ENCODE peak calls at places on chromosomes 2 and 18, in ten cellular contexts. One of them, this sample, is unnamed. For H3K4me1, the result is how much of the 10 kb centered on the place peaks cover.

GRCh38 chr2:199979841-199980628 is 24.7 kb downstream of the MAIP1 start:
- DNase-seq in iPS DF 6.9: no peak
- DNase-seq in body of pancreas: peak
- DNase-seq in astrocyte: peak
- DNase-seq in OCI-LY7: peak
- DNase-seq in lower lobe of right lung: peak
- DNase-seq in effector memory CD4-positive, alpha-beta T cell: peak
- DNase-seq in stomach: peak
- DNase-seq in gastrocnemius medialis: peak
- DNase-seq in PC-9: peak
- DNase-seq in this sample: no peak

GRCh38 chr2:120246546-120247300 is 5.9 kb upstream of the RALB start:
- DNase-seq in gastrocnemius medialis: no peak
- DNase-seq in iPS DF 6.9: no peak
- DNase-seq in effector memory CD4-positive, alpha-beta T cell: no peak
- DNase-seq in stomach: no peak
- DNase-seq in lower lobe of right lung: no peak
- DNase-seq in PC-9: no peak
- DNase-seq in astrocyte: no peak
- DNase-seq in OCI-LY7: no peak
- DNase-seq in body of pancreas: no peak
- DNase-seq in this sample: no peak

GRCh38 chr2:152406119-152406835 is 71.3 kb downstream of the FMNL2 start:
- DNase-seq in astrocyte: no peak
- DNase-seq in OCI-LY7: no peak
- DNase-seq in PC-9: no peak
- DNase-seq in effector memory CD4-positive, alpha-beta T cell: no peak
- DNase-seq in iPS DF 6.9: no peak
- DNase-seq in lower lobe of right lung: no peak
- DNase-seq in body of pancreas: no peak
- DNase-seq in stomach: no peak
- DNase-seq in gastrocnemius medialis: no peak
- DNase-seq in this sample: no peak

GRCh38 chr2:104412384-104412783 is 441.5 kb upstream of the POU3F3 start:
- DNase-seq in effector memory CD4-positive, alpha-beta T cell: no peak
- DNase-seq in stomach: no peak
- DNase-seq in OCI-LY7: peak
- DNase-seq in lower lobe of right lung: no peak
- DNase-seq in PC-9: no peak
- DNase-seq in body of pancreas: peak
- DNase-seq in iPS DF 6.9: no peak
- DNase-seq in astrocyte: no peak
- DNase-seq in gastrocnemius medialis: no peak
- DNase-seq in this sample: no peak

GRCh38 chr2:9741110-9741509 is 102.2 kb upstream of the TAF1B start:
- DNase-seq in effector memory CD4-positive, alpha-beta T cell: no peak
- DNase-seq in iPS DF 6.9: no peak
- DNase-seq in OCI-LY7: no peak
- DNase-seq in stomach: no peak
- DNase-seq in lower lobe of right lung: no peak
- DNase-seq in PC-9: no peak
- DNase-seq in gastrocnemius medialis: no peak
- DNase-seq in astrocyte: peak
- DNase-seq in body of pancreas: no peak
- DNase-seq in this sample: no peak

GRCh38 chr18:27605107-27605834 is 420.2 kb upstream of the CHST9 start:
- DNase-seq in effector memory CD4-positive, alpha-beta T cell: no peak
- DNase-seq in astrocyte: peak
- DNase-seq in OCI-LY7: peak
- DNase-seq in stomach: peak
- DNase-seq in iPS DF 6.9: peak
- DNase-seq in lower lobe of right lung: no peak
- DNase-seq in gastrocnemius medialis: no peak
- DNase-seq in PC-9: no peak
- DNase-seq in body of pancreas: peak
- DNase-seq in this sample: no peak

GRCh38 chr2:226427538-226428307 is 371.9 kb downstream of the IRS1 start:
- DNase-seq in lower lobe of right lung: no peak
- DNase-seq in iPS DF 6.9: no peak
- DNase-seq in effector memory CD4-positive, alpha-beta T cell: no peak
- DNase-seq in stomach: no peak
- DNase-seq in body of pancreas: no peak
- DNase-seq in OCI-LY7: no peak
- DNase-seq in gastrocnemius medialis: peak
- DNase-seq in astrocyte: peak
- DNase-seq in PC-9: peak
- DNase-seq in this sample: no peak

GRCh38 chr2:61911510-61911909 is 6.0 kb downstream of the COMMD1 start:
- DNase-seq in iPS DF 6.9: no peak
- DNase-seq in PC-9: no peak
- DNase-seq in astrocyte: no peak
- DNase-seq in OCI-LY7: peak
- DNase-seq in effector memory CD4-positive, alpha-beta T cell: no peak
- DNase-seq in stomach: no peak
- DNase-seq in body of pancreas: no peak
- DNase-seq in lower lobe of right lung: no peak
- DNase-seq in gastrocnemius medialis: no peak
- DNase-seq in this sample: no peak

GRCh38 chr2:236888766-236889035 is 197.0 kb upstream of the COPS8 start:
- DNase-seq in stomach: no peak
- DNase-seq in PC-9: no peak
- DNase-seq in astrocyte: no peak
- DNase-seq in OCI-LY7: no peak
- DNase-seq in lower lobe of right lung: no peak
- DNase-seq in gastrocnemius medialis: no peak
- DNase-seq in effector memory CD4-positive, alpha-beta T cell: no peak
- DNase-seq in iPS DF 6.9: no peak
- DNase-seq in body of pancreas: no peak
- DNase-seq in this sample: no peak

GRCh38 chr2:215003001-215003400 is 135.4 kb downstream of the ABCA12 start:
- DNase-seq in PC-9: no peak
- DNase-seq in gastrocnemius medialis: no peak
- DNase-seq in lower lobe of right lung: no peak
- DNase-seq in stomach: no peak
- DNase-seq in OCI-LY7: no peak
- DNase-seq in body of pancreas: no peak
- DNase-seq in astrocyte: peak
- DNase-seq in effector memory CD4-positive, alpha-beta T cell: no peak
- DNase-seq in iPS DF 6.9: no peak
- DNase-seq in this sample: no peak

GRCh38 chr2:216012830-216013079 is 596 bp downstream of the MREG start:
- DNase-seq in stomach: no peak
- DNase-seq in body of pancreas: no peak
- DNase-seq in gastrocnemius medialis: no peak
- DNase-seq in lower lobe of right lung: no peak
- DNase-seq in astrocyte: no peak
- DNase-seq in effector memory CD4-positive, alpha-beta T cell: no peak
- DNase-seq in OCI-LY7: no peak
- DNase-seq in PC-9: no peak
- DNase-seq in iPS DF 6.9: no peak
- DNase-seq in this sample: no peak

GRCh38 chr2:33160217-33160616 is 213.5 kb downstream of the LTBP1 start:
- DNase-seq in lower lobe of right lung: no peak
- DNase-seq in effector memory CD4-positive, alpha-beta T cell: no peak
- DNase-seq in iPS DF 6.9: no peak
- DNase-seq in body of pancreas: no peak
- DNase-seq in stomach: no peak
- DNase-seq in OCI-LY7: no peak
- DNase-seq in gastrocnemius medialis: no peak
- DNase-seq in astrocyte: peak
- DNase-seq in PC-9: no peak
- DNase-seq in this sample: peak

GRCh38 chr18:5824370-5824984 is 70.8 kb downstream of the TMEM200C start:
- DNase-seq in effector memory CD4-positive, alpha-beta T cell: no peak
- DNase-seq in stomach: no peak
- DNase-seq in lower lobe of right lung: no peak
- DNase-seq in OCI-LY7: no peak
- DNase-seq in gastrocnemius medialis: no peak
- DNase-seq in body of pancreas: no peak
- DNase-seq in iPS DF 6.9: no peak
- DNase-seq in astrocyte: no peak
- DNase-seq in PC-9: no peak
- DNase-seq in this sample: no peak

GRCh38 chr18:13500891-13501887 is 225.2 kb downstream of the FAM210A start:
- DNase-seq in gastrocnemius medialis: peak
- DNase-seq in astrocyte: peak
- DNase-seq in stomach: peak
- DNase-seq in effector memory CD4-positive, alpha-beta T cell: no peak
- DNase-seq in PC-9: no peak
- DNase-seq in body of pancreas: peak
- DNase-seq in OCI-LY7: no peak
- DNase-seq in iPS DF 6.9: no peak
- DNase-seq in lower lobe of right lung: no peak
- DNase-seq in this sample: peak

GRCh38 chr18:48412339-48412929 is 3.3 kb upstream of the ZBTB7C start:
- DNase-seq in PC-9: peak
- DNase-seq in effector memory CD4-positive, alpha-beta T cell: no peak
- DNase-seq in lower lobe of right lung: no peak
- DNase-seq in stomach: no peak
- DNase-seq in gastrocnemius medialis: no peak
- DNase-seq in body of pancreas: no peak
- DNase-seq in iPS DF 6.9: no peak
- DNase-seq in astrocyte: no peak
- DNase-seq in OCI-LY7: peak
- DNase-seq in this sample: no peak

DNA sequence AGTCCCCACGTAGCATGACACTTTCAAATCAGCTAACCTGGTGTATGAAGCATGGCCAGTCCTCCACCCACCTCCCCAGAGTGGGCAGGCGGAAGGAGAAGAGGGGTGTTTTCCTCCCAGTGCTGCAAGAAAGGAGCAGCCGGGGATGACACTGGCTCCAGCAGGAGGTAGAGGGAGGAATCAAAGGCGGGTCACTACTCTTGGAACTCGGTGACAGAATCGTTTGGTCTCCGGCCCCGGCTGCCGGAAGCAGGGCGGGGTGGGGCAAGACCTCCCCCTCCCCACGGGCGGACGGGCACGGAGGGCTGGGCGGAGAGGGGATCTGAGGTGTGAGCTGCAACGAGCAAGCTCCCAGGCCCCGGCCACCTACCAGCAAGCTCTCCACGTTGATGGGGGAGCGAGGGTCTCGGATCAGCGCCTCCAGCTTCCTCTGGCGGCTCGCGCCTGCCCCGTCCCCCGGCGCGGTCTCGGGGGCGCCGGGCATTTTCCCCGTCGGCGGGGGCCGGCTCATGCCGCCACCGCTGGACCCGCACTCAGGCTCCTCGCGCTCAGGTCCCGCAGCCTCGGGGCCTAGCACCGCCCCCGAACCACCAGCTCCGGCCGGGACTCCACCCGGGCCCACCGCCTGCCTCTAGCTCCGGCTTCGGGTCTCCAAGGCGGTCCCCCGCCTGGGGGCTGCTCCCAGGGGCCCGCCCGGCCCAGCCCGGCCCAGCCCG is 652 bp downstream of the ROCK2 start:
- DNase-seq in OCI-LY7: peak
- DNase-seq in effector memory CD4-positive, alpha-beta T cell: peak
- DNase-seq in iPS DF 6.9: no peak
- DNase-seq in PC-9: peak
- DNase-seq in stomach: peak
- DNase-seq in astrocyte: peak
- DNase-seq in gastrocnemius medialis: peak
- DNase-seq in body of pancreas: peak
- DNase-seq in lower lobe of right lung: peak
- DNase-seq in this sample: no peak
- H3K4me1 ChIP-seq in OCI-LY7: under half
- H3K4me1 ChIP-seq in effector memory CD4-positive, alpha-beta T cell: under half
- H3K4me1 ChIP-seq in iPS DF 6.9: under half
- H3K4me1 ChIP-seq in PC-9: half or more
- H3K4me1 ChIP-seq in stomach: half or more
- H3K4me1 ChIP-seq in astrocyte: under half
- H3K4me1 ChIP-seq in gastrocnemius medialis: under half
- H3K4me1 ChIP-seq in body of pancreas: under half
- H3K4me1 ChIP-seq in lower lobe of right lung: half or more
- H3K4me1 ChIP-seq in this sample: under half

GRCh38 chr2:127053731-127054603 is 53.0 kb downstream of the BIN1 start:
- DNase-seq in lower lobe of right lung: peak
- DNase-seq in gastrocnemius medialis: no peak
- DNase-seq in body of pancreas: peak
- DNase-seq in effector memory CD4-positive, alpha-beta T cell: no peak
- DNase-seq in OCI-LY7: no peak
- DNase-seq in astrocyte: peak
- DNase-seq in iPS DF 6.9: no peak
- DNase-seq in stomach: peak
- DNase-seq in PC-9: no peak
- DNase-seq in this sample: no peak
- H3K27ac ChIP-seq in lower lobe of right lung: no peak
- H3K27ac ChIP-seq in gastrocnemius medialis: peak
- H3K27ac ChIP-seq in body of pancreas: no peak
- H3K27ac ChIP-seq in effector memory CD4-positive, alpha-beta T cell: no peak
- H3K27ac ChIP-seq in OCI-LY7: no peak
- H3K27ac ChIP-seq in astrocyte: no peak
- H3K27ac ChIP-seq in iPS DF 6.9: no peak
- H3K27ac ChIP-seq in stomach: no peak
- H3K27ac ChIP-seq in PC-9: no peak
- H3K27ac ChIP-seq in this sample: no peak

GRCh38 chr2:203787954-203788353 is 79.6 kb upstream of the CTLA4 start:
- DNase-seq in lower lobe of right lung: no peak
- DNase-seq in OCI-LY7: peak
- DNase-seq in astrocyte: no peak
- DNase-seq in body of pancreas: no peak
- DNase-seq in effector memory CD4-positive, alpha-beta T cell: no peak
- DNase-seq in iPS DF 6.9: no peak
- DNase-seq in stomach: no peak
- DNase-seq in PC-9: no peak
- DNase-seq in gastrocnemius medialis: no peak
- DNase-seq in this sample: no peak
- H3K4me1 ChIP-seq in lower lobe of right lung: under half
- H3K4me1 ChIP-seq in OCI-LY7: under half
- H3K4me1 ChIP-seq in astrocyte: under half
- H3K4me1 ChIP-seq in body of pancreas: under half
- H3K4me1 ChIP-seq in effector memory CD4-positive, alpha-beta T cell: under half
- H3K4me1 ChIP-seq in iPS DF 6.9: under half
- H3K4me1 ChIP-seq in stomach: under half
- H3K4me1 ChIP-seq in PC-9: under half
- H3K4me1 ChIP-seq in gastrocnemius medialis: under half
- H3K4me1 ChIP-seq in this sample: under half

DNA sequence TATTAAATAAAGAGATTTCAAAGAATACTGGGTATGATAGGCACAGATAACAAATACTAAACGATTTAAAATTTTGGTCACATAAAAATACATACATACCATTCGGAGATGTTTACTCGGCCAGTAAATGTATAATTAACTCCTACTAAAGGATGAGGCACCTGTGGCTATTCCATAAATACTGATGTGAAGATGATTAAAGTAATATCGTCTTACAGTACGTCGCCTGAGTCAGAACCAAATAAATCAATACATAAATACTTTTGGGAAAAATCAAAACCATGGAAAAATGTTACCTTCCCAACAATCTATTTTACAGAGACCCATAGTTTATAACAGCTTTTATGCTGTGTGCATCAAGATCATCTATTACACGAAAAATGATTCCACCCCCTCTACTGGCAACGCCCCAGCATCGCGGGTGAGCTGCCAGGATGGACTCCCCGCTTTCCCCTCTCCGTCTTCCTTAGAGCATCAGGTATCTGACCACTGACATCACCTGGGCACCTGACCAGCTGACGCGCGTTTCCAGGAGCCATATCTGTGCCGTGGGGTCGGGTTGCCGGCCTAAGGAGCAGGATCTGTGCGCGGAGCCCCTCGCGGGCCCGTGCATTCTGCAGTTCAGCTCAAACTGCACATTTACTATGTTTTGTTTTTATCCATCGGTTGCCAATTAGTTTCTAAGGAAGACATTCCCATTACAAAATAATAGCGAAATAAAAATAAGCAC is 970 bp downstream of the ICA1L start:
- DNase-seq in PC-9: peak
- DNase-seq in OCI-LY7: peak
- DNase-seq in astrocyte: peak
- DNase-seq in stomach: peak
- DNase-seq in iPS DF 6.9: peak
- DNase-seq in lower lobe of right lung: peak
- DNase-seq in body of pancreas: peak
- DNase-seq in gastrocnemius medialis: peak
- DNase-seq in effector memory CD4-positive, alpha-beta T cell: peak
- DNase-seq in this sample: no peak
- H3K27ac ChIP-seq in PC-9: no peak
- H3K27ac ChIP-seq in OCI-LY7: peak
- H3K27ac ChIP-seq in astrocyte: peak
- H3K27ac ChIP-seq in stomach: peak
- H3K27ac ChIP-seq in iPS DF 6.9: no peak
- H3K27ac ChIP-seq in lower lobe of right lung: peak
- H3K27ac ChIP-seq in body of pancreas: peak
- H3K27ac ChIP-seq in gastrocnemius medialis: peak
- H3K27ac ChIP-seq in effector memory CD4-positive, alpha-beta T cell: no peak
- H3K27ac ChIP-seq in this sample: peak